ENCODE peak calls at places on chromosome 14, in eight cellular contexts. One of them, this sample, is unnamed.

GRCh38 chr14:49623941-49624806 is 3.6 kb downstream of the MGAT2 start:
- DNase-seq in fibroblast of lung: no peak
- DNase-seq in adrenal gland: no peak
- DNase-seq in Calu3: no peak
- DNase-seq in type B pancreatic cell: no peak
- DNase-seq in HL-60: no peak
- DNase-seq in heart left ventricle: no peak
- DNase-seq in tibial artery: no peak
- DNase-seq in this sample: no peak

GRCh38 chr14:103597623-103598372 is 31.2 kb upstream of the KLC1 start:
- DNase-seq in tibial artery: peak
- DNase-seq in type B pancreatic cell: no peak
- DNase-seq in Calu3: peak
- DNase-seq in heart left ventricle: peak
- DNase-seq in HL-60: no peak
- DNase-seq in adrenal gland: no peak
- DNase-seq in fibroblast of lung: peak
- DNase-seq in this sample: peak

GRCh38 chr14:105060751-105061427 is 4.3 kb downstream of the GPR132 start:
- DNase-seq in fibroblast of lung: no peak
- DNase-seq in heart left ventricle: peak
- DNase-seq in Calu3: no peak
- DNase-seq in adrenal gland: no peak
- DNase-seq in type B pancreatic cell: no peak
- DNase-seq in tibial artery: no peak
- DNase-seq in HL-60: peak
- DNase-seq in this sample: peak

GRCh38 chr14:90132821-90133570 is 71.2 kb downstream of the KCNK13 start:
- DNase-seq in type B pancreatic cell: no peak
- DNase-seq in HL-60: peak
- DNase-seq in heart left ventricle: no peak
- DNase-seq in fibroblast of lung: no peak
- DNase-seq in tibial artery: no peak
- DNase-seq in Calu3: no peak
- DNase-seq in adrenal gland: no peak
- DNase-seq in this sample: peak

GRCh38 chr14:93765032-93765626 is 23.2 kb downstream of the PRIMA1 start:
- DNase-seq in Calu3: no peak
- DNase-seq in fibroblast of lung: no peak
- DNase-seq in HL-60: no peak
- DNase-seq in heart left ventricle: no peak
- DNase-seq in adrenal gland: no peak
- DNase-seq in type B pancreatic cell: no peak
- DNase-seq in tibial artery: no peak
- DNase-seq in this sample: no peak

GRCh38 chr14:35940291-35940690 is 114.2 kb downstream of the BRMS1L start:
- DNase-seq in HL-60: no peak
- DNase-seq in tibial artery: no peak
- DNase-seq in fibroblast of lung: peak
- DNase-seq in Calu3: no peak
- DNase-seq in adrenal gland: no peak
- DNase-seq in type B pancreatic cell: no peak
- DNase-seq in heart left ventricle: no peak
- DNase-seq in this sample: no peak

GRCh38 chr14:102096569-102097188 is 9.8 kb upstream of the HSP90AA1 start:
- DNase-seq in type B pancreatic cell: no peak
- DNase-seq in adrenal gland: peak
- DNase-seq in tibial artery: peak
- DNase-seq in fibroblast of lung: peak
- DNase-seq in HL-60: no peak
- DNase-seq in heart left ventricle: peak
- DNase-seq in Calu3: peak
- DNase-seq in this sample: peak

GRCh38 chr14:92472860-92473259 is 40.7 kb upstream of the RIN3 start:
- DNase-seq in type B pancreatic cell: peak
- DNase-seq in adrenal gland: peak
- DNase-seq in HL-60: no peak
- DNase-seq in Calu3: no peak
- DNase-seq in fibroblast of lung: no peak
- DNase-seq in tibial artery: no peak
- DNase-seq in heart left ventricle: no peak
- DNase-seq in this sample: peak

DNA sequence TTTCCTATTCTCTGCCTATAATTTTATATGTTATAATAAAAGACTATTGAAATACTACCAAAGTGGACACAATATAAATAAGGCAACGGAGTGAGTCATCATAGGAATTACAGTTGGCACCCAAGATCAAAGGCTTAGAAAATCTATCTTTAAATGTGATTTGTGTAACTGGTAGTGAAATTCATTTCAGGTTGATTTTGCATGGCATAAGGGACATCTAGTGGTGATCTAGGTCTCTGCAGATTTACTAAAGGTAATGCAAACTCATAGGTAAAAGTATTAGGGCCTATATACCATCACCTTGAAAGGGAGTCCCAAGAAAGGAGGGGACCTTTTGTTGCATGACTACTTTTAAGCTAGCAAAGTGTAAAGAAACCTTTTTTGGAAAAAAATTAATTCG is 527.2 kb downstream of the NRXN3 start:
- DNase-seq in type B pancreatic cell: no peak
- DNase-seq in fibroblast of lung: peak
- DNase-seq in tibial artery: no peak
- DNase-seq in adrenal gland: no peak
- DNase-seq in heart left ventricle: no peak
- DNase-seq in HL-60: no peak
- DNase-seq in Calu3: no peak
- DNase-seq in this sample: peak
- TF ChIP-seq CTCF in type B pancreatic cell: peak
- TF ChIP-seq CTCF in fibroblast of lung: peak
- TF ChIP-seq CTCF in tibial artery: no peak
- TF ChIP-seq CTCF in adrenal gland: peak
- TF ChIP-seq CTCF in heart left ventricle: peak
- TF ChIP-seq CTCF in HL-60: no peak
- TF ChIP-seq CTCF in Calu3: no peak
- TF ChIP-seq CTCF in this sample: peak

GRCh38 chr14:79745046-79745445 is 466.3 kb downstream of the DIO2 start:
- DNase-seq in adrenal gland: no peak
- DNase-seq in HL-60: no peak
- DNase-seq in type B pancreatic cell: no peak
- DNase-seq in Calu3: no peak
- DNase-seq in tibial artery: no peak
- DNase-seq in heart left ventricle: no peak
- DNase-seq in fibroblast of lung: peak
- DNase-seq in this sample: no peak

DNA sequence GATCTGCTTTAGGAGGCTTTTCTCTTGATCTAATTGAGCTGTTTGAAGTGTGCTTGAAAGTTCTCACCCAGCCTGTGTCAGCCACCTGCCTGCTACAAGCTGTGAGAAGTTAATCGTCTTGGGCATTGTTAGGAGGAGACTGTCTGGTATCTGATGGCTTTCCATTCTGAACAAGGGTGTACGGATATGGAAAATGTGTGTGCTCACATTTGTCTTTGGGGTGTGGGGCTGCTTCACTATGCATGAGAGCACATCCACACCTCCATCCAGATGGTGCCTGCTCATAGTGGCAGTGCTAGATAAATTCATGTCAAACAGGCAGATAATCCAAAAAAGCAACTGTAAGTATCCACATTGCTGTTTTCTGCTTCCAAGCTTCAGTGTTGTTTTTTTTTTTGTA is 462.3 kb downstream of the DIO2 start:
- DNase-seq in adrenal gland: no peak
- DNase-seq in type B pancreatic cell: no peak
- DNase-seq in HL-60: no peak
- DNase-seq in tibial artery: no peak
- DNase-seq in heart left ventricle: no peak
- DNase-seq in fibroblast of lung: no peak
- DNase-seq in Calu3: no peak
- DNase-seq in this sample: no peak
- TF ChIP-seq CTCF in adrenal gland: no peak
- TF ChIP-seq CTCF in type B pancreatic cell: no peak
- TF ChIP-seq CTCF in HL-60: no peak
- TF ChIP-seq CTCF in tibial artery: no peak
- TF ChIP-seq CTCF in heart left ventricle: no peak
- TF ChIP-seq CTCF in fibroblast of lung: no peak
- TF ChIP-seq CTCF in Calu3: no peak
- TF ChIP-seq CTCF in this sample: no peak

GRCh38 chr14:75732888-75733287 is 71.8 kb downstream of the TTLL5 start:
- DNase-seq in heart left ventricle: no peak
- DNase-seq in Calu3: no peak
- DNase-seq in fibroblast of lung: no peak
- DNase-seq in adrenal gland: no peak
- DNase-seq in type B pancreatic cell: no peak
- DNase-seq in HL-60: no peak
- DNase-seq in tibial artery: no peak
- DNase-seq in this sample: no peak

GRCh38 chr14:75742867-75743266 is 81.8 kb downstream of the TTLL5 start:
- DNase-seq in adrenal gland: no peak
- DNase-seq in fibroblast of lung: no peak
- DNase-seq in HL-60: no peak
- DNase-seq in type B pancreatic cell: no peak
- DNase-seq in tibial artery: no peak
- DNase-seq in Calu3: no peak
- DNase-seq in heart left ventricle: no peak
- DNase-seq in this sample: no peak

GRCh38 chr14:75736845-75737485 is 75.9 kb downstream of the TTLL5 start:
- DNase-seq in Calu3: no peak
- DNase-seq in HL-60: no peak
- DNase-seq in fibroblast of lung: no peak
- DNase-seq in adrenal gland: no peak
- DNase-seq in heart left ventricle: no peak
- DNase-seq in tibial artery: no peak
- DNase-seq in type B pancreatic cell: no peak
- DNase-seq in this sample: no peak

GRCh38 chr14:75734848-75735247 is 73.8 kb downstream of the TTLL5 start:
- DNase-seq in fibroblast of lung: no peak
- DNase-seq in HL-60: no peak
- DNase-seq in heart left ventricle: no peak
- DNase-seq in adrenal gland: no peak
- DNase-seq in type B pancreatic cell: no peak
- DNase-seq in Calu3: no peak
- DNase-seq in tibial artery: no peak
- DNase-seq in this sample: no peak

GRCh38 chr14:75738192-75738591 is 77.1 kb downstream of the TTLL5 start:
- DNase-seq in heart left ventricle: no peak
- DNase-seq in adrenal gland: no peak
- DNase-seq in Calu3: no peak
- DNase-seq in HL-60: no peak
- DNase-seq in fibroblast of lung: peak
- DNase-seq in type B pancreatic cell: no peak
- DNase-seq in tibial artery: no peak
- DNase-seq in this sample: no peak
- TF ChIP-seq CTCF in heart left ventricle: no peak
- TF ChIP-seq CTCF in adrenal gland: no peak
- TF ChIP-seq CTCF in Calu3: no peak
- TF ChIP-seq CTCF in HL-60: no peak
- TF ChIP-seq CTCF in fibroblast of lung: no peak
- TF ChIP-seq CTCF in type B pancreatic cell: no peak
- TF ChIP-seq CTCF in tibial artery: no peak
- TF ChIP-seq CTCF in this sample: no peak

GRCh38 chr14:58826845-58827686 is 189.3 kb downstream of the DACT1 start:
- DNase-seq in type B pancreatic cell: no peak
- DNase-seq in tibial artery: no peak
- DNase-seq in adrenal gland: no peak
- DNase-seq in HL-60: no peak
- DNase-seq in heart left ventricle: no peak
- DNase-seq in Calu3: no peak
- DNase-seq in fibroblast of lung: no peak
- DNase-seq in this sample: peak
- TF ChIP-seq CTCF in type B pancreatic cell: peak
- TF ChIP-seq CTCF in tibial artery: no peak
- TF ChIP-seq CTCF in adrenal gland: peak
- TF ChIP-seq CTCF in HL-60: no peak
- TF ChIP-seq CTCF in heart left ventricle: no peak
- TF ChIP-seq CTCF in Calu3: no peak
- TF ChIP-seq CTCF in fibroblast of lung: peak
- TF ChIP-seq CTCF in this sample: no peak

GRCh38 chr14:47678157-47678556 is 2.8 kb upstream of the MDGA2 start:
- DNase-seq in tibial artery: no peak
- DNase-seq in Calu3: no peak
- DNase-seq in fibroblast of lung: no peak
- DNase-seq in type B pancreatic cell: no peak
- DNase-seq in adrenal gland: no peak
- DNase-seq in heart left ventricle: no peak
- DNase-seq in HL-60: no peak
- DNase-seq in this sample: no peak

GRCh38 chr14:47675239-47675488 is 241 bp downstream of the MDGA2 start:
- DNase-seq in type B pancreatic cell: no peak
- DNase-seq in fibroblast of lung: no peak
- DNase-seq in Calu3: no peak
- DNase-seq in tibial artery: no peak
- DNase-seq in HL-60: no peak
- DNase-seq in heart left ventricle: no peak
- DNase-seq in adrenal gland: no peak
- DNase-seq in this sample: no peak

GRCh38 chr14:47676301-47676617 is 854 bp upstream of the MDGA2 start:
- DNase-seq in adrenal gland: no peak
- DNase-seq in Calu3: no peak
- DNase-seq in tibial artery: no peak
- DNase-seq in HL-60: no peak
- DNase-seq in type B pancreatic cell: no peak
- DNase-seq in fibroblast of lung: no peak
- DNase-seq in heart left ventricle: no peak
- DNase-seq in this sample: no peak

GRCh38 chr14:47675489-47676300 is at the start of gene MDGA2:
- DNase-seq in type B pancreatic cell: peak
- DNase-seq in HL-60: peak
- DNase-seq in fibroblast of lung: no peak
- DNase-seq in heart left ventricle: no peak
- DNase-seq in Calu3: no peak
- DNase-seq in adrenal gland: no peak
- DNase-seq in tibial artery: no peak
- DNase-seq in this sample: no peak

GRCh38 chr14:47678993-47679392 is 3.6 kb upstream of the MDGA2 start:
- DNase-seq in adrenal gland: no peak
- DNase-seq in tibial artery: no peak
- DNase-seq in Calu3: no peak
- DNase-seq in type B pancreatic cell: no peak
- DNase-seq in HL-60: no peak
- DNase-seq in fibroblast of lung: no peak
- DNase-seq in heart left ventricle: no peak
- DNase-seq in this sample: no peak
- TF ChIP-seq CTCF in adrenal gland: no peak
- TF ChIP-seq CTCF in tibial artery: no peak
- TF ChIP-seq CTCF in Calu3: no peak
- TF ChIP-seq CTCF in type B pancreatic cell: peak
- TF ChIP-seq CTCF in HL-60: no peak
- TF ChIP-seq CTCF in fibroblast of lung: no peak
- TF ChIP-seq CTCF in heart left ventricle: no peak
- TF ChIP-seq CTCF in this sample: no peak

This sample was measured in NB4.